ENCODE peak calls at places on chromosomes 1 and 21, in five cellular contexts. One of them, this sample, is unnamed.

GRCh38 chr21:15057290-15057689 is 7.5 kb downstream of the NRIP1 start:
- DNase-seq in SK-N-SH: no peak
- DNase-seq in lower leg skin: no peak
- DNase-seq in dorsolateral prefrontal cortex: no peak
- DNase-seq in neural progenitor cell: peak; percentile 34
- DNase-seq in this sample: no peak

GRCh38 chr1:231209531-231209930 is 31.5 kb upstream of the GNPAT start:
- DNase-seq in lower leg skin: no peak
- DNase-seq in SK-N-SH: no peak
- DNase-seq in neural progenitor cell: no peak
- DNase-seq in dorsolateral prefrontal cortex: no peak
- DNase-seq in this sample: no peak

GRCh38 chr21:14591882-14592281 is 45.8 kb upstream of the SAMSN1 start:
- DNase-seq in dorsolateral prefrontal cortex: no peak
- DNase-seq in lower leg skin: no peak
- DNase-seq in neural progenitor cell: no peak
- DNase-seq in SK-N-SH: no peak
- DNase-seq in this sample: peak; percentile 87

GRCh38 chr1:210214573-210215409 is 17.8 kb upstream of the SERTAD4 start:
- DNase-seq in lower leg skin: no peak
- DNase-seq in neural progenitor cell: no peak
- DNase-seq in SK-N-SH: no peak
- DNase-seq in dorsolateral prefrontal cortex: no peak
- DNase-seq in this sample: no peak

GRCh38 chr1:167563579-167564246 is 10.2 kb upstream of the CREG1 start:
- DNase-seq in dorsolateral prefrontal cortex: no peak
- DNase-seq in neural progenitor cell: no peak
- DNase-seq in lower leg skin: no peak
- DNase-seq in SK-N-SH: no peak
- DNase-seq in this sample: no peak

GRCh38 chr1:20640183-20640597 is 6.9 kb downstream of the PINK1 start:
- DNase-seq in SK-N-SH: peak; percentile 79
- DNase-seq in neural progenitor cell: peak; percentile 72
- DNase-seq in lower leg skin: no peak
- DNase-seq in dorsolateral prefrontal cortex: peak; percentile 60
- DNase-seq in this sample: peak; percentile 65

GRCh38 chr1:119477710-119478109 is 29.3 kb upstream of the HSD3B1 start:
- DNase-seq in SK-N-SH: no peak
- DNase-seq in dorsolateral prefrontal cortex: no peak
- DNase-seq in neural progenitor cell: no peak
- DNase-seq in lower leg skin: no peak
- DNase-seq in this sample: no peak

GRCh38 chr1:58033311-58033710 is 513.2 kb downstream of the OMA1 start:
- DNase-seq in dorsolateral prefrontal cortex: no peak
- DNase-seq in lower leg skin: no peak
- DNase-seq in neural progenitor cell: no peak
- DNase-seq in SK-N-SH: no peak
- DNase-seq in this sample: no peak

GRCh38 chr1:245377854-245378253 is 223.1 kb downstream of the KIF26B start:
- DNase-seq in SK-N-SH: no peak
- DNase-seq in dorsolateral prefrontal cortex: no peak
- DNase-seq in lower leg skin: no peak
- DNase-seq in neural progenitor cell: no peak
- DNase-seq in this sample: no peak

DNA sequence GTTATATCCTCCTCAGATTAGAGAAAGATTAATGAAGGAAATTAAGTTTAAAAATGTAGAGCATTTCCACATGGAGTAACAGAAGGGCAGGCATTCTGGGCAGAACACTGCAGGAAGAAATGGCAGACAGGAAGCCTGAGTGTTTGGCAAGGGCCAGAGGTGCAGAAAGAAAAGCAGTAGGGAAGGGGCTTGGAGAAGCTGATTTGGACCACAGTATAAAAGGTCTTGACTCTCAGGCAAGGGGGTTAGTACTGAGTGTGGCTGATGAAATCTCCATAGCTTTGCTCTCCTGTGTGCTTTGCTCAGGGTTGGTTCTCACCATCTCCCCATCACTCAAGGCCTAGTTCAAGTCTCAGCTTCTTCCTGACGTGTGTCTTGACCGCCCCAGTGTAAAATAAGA is 80.2 kb downstream of the SLC45A1 start:
- DNase-seq in lower leg skin: no peak
- DNase-seq in dorsolateral prefrontal cortex: no peak
- DNase-seq in SK-N-SH: no peak
- DNase-seq in neural progenitor cell: no peak
- DNase-seq in this sample: no peak
- H3K4me3 ChIP-seq in lower leg skin: no peak overlapping the region
- H3K4me3 ChIP-seq in dorsolateral prefrontal cortex: no peak overlapping the region
- H3K4me3 ChIP-seq in SK-N-SH: no peak overlapping the region
- H3K4me3 ChIP-seq in neural progenitor cell: no peak overlapping the region
- H3K4me3 ChIP-seq in this sample: no peak overlapping the region

DNA sequence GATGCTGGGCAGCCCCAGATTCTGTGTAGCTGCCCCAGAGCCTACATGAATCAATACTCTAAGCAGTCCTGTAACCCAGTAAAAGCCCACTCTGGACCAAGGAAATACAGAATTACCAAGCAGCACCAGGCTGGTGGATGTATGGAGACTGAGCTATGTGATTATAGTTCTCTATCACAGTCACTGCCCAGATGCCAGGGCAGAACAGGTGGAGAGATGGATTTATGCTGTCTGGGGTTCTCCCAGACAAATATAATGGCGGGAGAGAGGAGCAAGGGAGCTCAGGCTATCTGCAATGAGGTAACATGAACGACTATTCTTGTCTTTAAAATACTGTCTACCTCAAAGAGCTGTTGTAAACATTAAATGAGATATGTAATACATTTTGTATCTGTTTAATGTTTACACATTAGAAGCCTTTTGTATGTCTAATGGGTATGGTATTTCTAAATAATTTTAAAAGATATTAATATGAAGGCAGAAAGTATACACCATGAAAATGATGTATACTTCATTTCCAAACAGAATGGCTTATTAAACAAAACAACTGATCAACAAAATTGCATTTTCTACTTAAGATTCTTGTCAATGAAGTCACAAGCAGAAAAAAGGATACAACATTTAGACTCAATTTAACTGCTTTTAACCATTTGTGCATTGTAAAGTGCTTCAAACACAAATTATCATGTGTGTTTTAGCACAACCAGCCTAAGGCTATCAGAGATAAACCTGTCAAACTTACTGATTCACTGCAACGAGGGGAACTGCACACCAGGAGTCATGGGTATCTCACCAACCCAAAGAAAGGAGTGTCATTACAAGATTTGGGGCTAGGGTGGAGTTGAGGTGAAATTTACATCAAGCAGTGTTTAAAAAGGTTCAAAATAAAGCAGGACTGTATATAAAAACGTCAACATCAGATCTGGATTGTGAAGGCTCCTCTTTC is 3.0 kb downstream of the SDE2 start:
- DNase-seq in neural progenitor cell: no peak
- DNase-seq in dorsolateral prefrontal cortex: no peak
- DNase-seq in lower leg skin: no peak
- DNase-seq in SK-N-SH: no peak
- DNase-seq in this sample: no peak
- TF ChIP-seq CTCF in neural progenitor cell: no peak
- TF ChIP-seq CTCF in dorsolateral prefrontal cortex: no peak
- TF ChIP-seq CTCF in lower leg skin: no peak
- TF ChIP-seq CTCF in SK-N-SH: no peak
- TF ChIP-seq CTCF in this sample: no peak

GRCh38 chr1:78424720-78425119 is 66.1 kb upstream of the PTGFR start:
- DNase-seq in neural progenitor cell: no peak
- DNase-seq in SK-N-SH: no peak
- DNase-seq in dorsolateral prefrontal cortex: no peak
- DNase-seq in lower leg skin: no peak
- DNase-seq in this sample: no peak

GRCh38 chr1:78419309-78419708 is 71.5 kb upstream of the PTGFR start:
- DNase-seq in SK-N-SH: no peak
- DNase-seq in lower leg skin: no peak
- DNase-seq in dorsolateral prefrontal cortex: no peak
- DNase-seq in neural progenitor cell: no peak
- DNase-seq in this sample: peak; percentile 90

GRCh38 chr1:78415165-78415564 is 75.6 kb upstream of the PTGFR start:
- DNase-seq in lower leg skin: no peak
- DNase-seq in neural progenitor cell: no peak
- DNase-seq in dorsolateral prefrontal cortex: no peak
- DNase-seq in SK-N-SH: no peak
- DNase-seq in this sample: no peak

GRCh38 chr1:78420688-78421087 is 70.1 kb upstream of the PTGFR start:
- DNase-seq in dorsolateral prefrontal cortex: no peak
- DNase-seq in SK-N-SH: no peak
- DNase-seq in lower leg skin: no peak
- DNase-seq in neural progenitor cell: no peak
- DNase-seq in this sample: no peak

DNA sequence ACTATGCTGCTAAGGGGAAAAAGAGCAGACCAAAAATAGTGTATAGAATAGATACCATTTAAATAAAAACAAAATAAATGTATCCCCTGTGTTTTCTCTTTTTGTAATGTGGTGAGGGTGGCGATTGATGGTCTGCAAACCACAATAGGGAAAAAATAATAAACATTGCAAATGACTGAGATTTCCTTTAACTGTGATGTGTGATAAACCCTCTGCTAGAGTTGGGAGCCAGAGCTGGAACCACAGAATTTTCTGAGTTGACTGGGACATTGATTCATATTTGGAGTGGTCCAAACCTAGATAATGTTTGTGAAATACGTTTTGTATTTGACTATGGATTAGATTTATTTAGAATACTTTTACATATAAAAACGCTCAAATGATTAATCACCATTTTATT is 70.6 kb upstream of the PTGFR start:
- DNase-seq in dorsolateral prefrontal cortex: no peak
- DNase-seq in SK-N-SH: no peak
- DNase-seq in neural progenitor cell: no peak
- DNase-seq in lower leg skin: no peak
- DNase-seq in this sample: peak; percentile 61
- H3K4me3 ChIP-seq in dorsolateral prefrontal cortex: no peak overlapping the region
- H3K4me3 ChIP-seq in SK-N-SH: no peak overlapping the region
- H3K4me3 ChIP-seq in neural progenitor cell: no peak overlapping the region
- H3K4me3 ChIP-seq in lower leg skin: no peak overlapping the region
- H3K4me3 ChIP-seq in this sample: no peak overlapping the region

DNA sequence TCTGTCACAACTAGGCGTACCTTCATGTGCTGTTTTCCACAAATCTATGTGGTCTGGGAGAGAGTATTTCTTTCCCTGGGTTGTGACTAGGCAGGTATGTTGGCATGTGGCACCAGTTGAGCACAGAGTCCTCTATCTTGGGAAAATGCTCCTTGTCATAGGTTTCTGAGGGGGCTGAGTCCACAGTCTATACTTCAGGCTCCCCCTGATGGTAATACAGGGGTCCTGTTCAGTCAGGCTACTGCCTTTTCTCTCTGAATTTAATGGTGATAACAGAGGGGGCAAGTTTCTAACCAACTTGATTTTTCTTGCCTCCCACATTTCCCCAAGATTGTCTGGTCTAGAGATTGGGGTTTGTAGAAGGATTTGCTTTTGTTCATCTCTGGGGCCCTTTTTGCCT is 35.8 kb downstream of the VANGL1 start:
- DNase-seq in lower leg skin: no peak
- DNase-seq in dorsolateral prefrontal cortex: no peak
- DNase-seq in neural progenitor cell: peak; percentile 12
- DNase-seq in SK-N-SH: no peak
- DNase-seq in this sample: no peak
- TF ChIP-seq CTCF in lower leg skin: no peak
- TF ChIP-seq CTCF in dorsolateral prefrontal cortex: no peak
- TF ChIP-seq CTCF in neural progenitor cell: peak; percentile 25
- TF ChIP-seq CTCF in SK-N-SH: no peak
- TF ChIP-seq CTCF in this sample: no peak

GRCh38 chr1:17212009-17212408 is 7.1 kb downstream of the PADI1 start:
- DNase-seq in lower leg skin: no peak
- DNase-seq in dorsolateral prefrontal cortex: no peak
- DNase-seq in neural progenitor cell: no peak
- DNase-seq in SK-N-SH: no peak
- DNase-seq in this sample: no peak
- H3K4me3 ChIP-seq in lower leg skin: no peak overlapping the region
- H3K4me3 ChIP-seq in dorsolateral prefrontal cortex: no peak overlapping the region
- H3K4me3 ChIP-seq in neural progenitor cell: no peak overlapping the region
- H3K4me3 ChIP-seq in SK-N-SH: no peak overlapping the region
- H3K4me3 ChIP-seq in this sample: no peak overlapping the region

DNA sequence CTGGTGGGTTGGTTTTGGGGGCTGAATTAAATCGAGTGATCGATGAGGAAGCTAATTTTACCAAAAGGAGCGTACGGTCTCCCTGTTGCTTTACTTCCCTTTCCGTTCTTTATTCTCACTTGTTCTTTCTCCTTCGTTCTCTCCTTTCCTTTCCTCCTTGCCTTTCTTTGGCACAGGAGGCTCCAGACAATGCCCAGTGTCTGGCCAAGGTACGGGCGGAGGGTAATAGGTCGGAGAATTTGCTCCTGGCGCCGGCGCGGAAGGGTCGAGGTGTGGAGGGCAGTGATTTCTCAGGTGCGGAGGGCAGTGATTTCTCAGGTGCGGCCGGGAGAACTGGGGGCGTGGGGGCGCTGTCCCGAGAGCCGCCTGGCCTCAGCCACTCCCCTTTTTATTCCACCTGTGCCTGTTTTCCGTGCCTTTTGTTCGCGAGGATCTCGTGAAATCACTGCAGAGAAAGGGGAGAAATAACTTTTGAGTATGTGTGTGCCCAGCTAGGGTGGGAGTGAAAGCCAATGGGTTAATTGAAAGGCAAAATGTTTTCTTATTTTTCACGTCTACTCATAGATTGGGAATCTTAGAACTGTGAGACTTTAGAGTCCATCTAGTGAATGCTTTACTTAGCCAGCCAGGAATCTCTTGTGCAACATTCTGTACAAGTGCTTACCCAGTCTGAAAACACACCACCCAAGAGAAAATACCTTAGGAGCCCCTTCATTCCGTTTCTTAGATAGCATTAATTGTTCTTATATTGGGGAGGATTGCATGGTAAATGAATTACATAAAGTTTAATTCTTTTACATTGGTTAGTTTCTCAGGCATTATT is 1.3 kb downstream of the FNBP1L start:
- DNase-seq in SK-N-SH: peak; percentile 44
- DNase-seq in neural progenitor cell: peak; percentile 60
- DNase-seq in lower leg skin: no peak
- DNase-seq in dorsolateral prefrontal cortex: no peak
- DNase-seq in this sample: peak; percentile 47
- TF ChIP-seq CTCF in SK-N-SH: peak; percentile 41
- TF ChIP-seq CTCF in neural progenitor cell: peak; percentile 28
- TF ChIP-seq CTCF in lower leg skin: no peak
- TF ChIP-seq CTCF in dorsolateral prefrontal cortex: no peak
- TF ChIP-seq CTCF in this sample: no peak

GRCh38 chr21:41368361-41369104 is 6.7 kb downstream of the MX2 start:
- DNase-seq in dorsolateral prefrontal cortex: no peak
- DNase-seq in neural progenitor cell: no peak
- DNase-seq in lower leg skin: peak; percentile 67
- DNase-seq in SK-N-SH: no peak
- DNase-seq in this sample: no peak

GRCh38 chr21:41369915-41370839 is 8.3 kb downstream of the MX2 start:
- DNase-seq in neural progenitor cell: no peak
- DNase-seq in lower leg skin: peak; percentile 70
- DNase-seq in dorsolateral prefrontal cortex: no peak
- DNase-seq in SK-N-SH: no peak
- DNase-seq in this sample: no peak

GRCh38 chr21:41370840-41371697 is 9.2 kb downstream of the MX2 start:
- DNase-seq in dorsolateral prefrontal cortex: no peak
- DNase-seq in lower leg skin: peak; percentile 79
- DNase-seq in neural progenitor cell: no peak
- DNase-seq in SK-N-SH: no peak
- DNase-seq in this sample: peak; percentile 68

GRCh38 chr21:41367598-41368360 is 6.0 kb downstream of the MX2 start:
- DNase-seq in dorsolateral prefrontal cortex: no peak
- DNase-seq in lower leg skin: peak; percentile 61
- DNase-seq in SK-N-SH: no peak
- DNase-seq in neural progenitor cell: no peak
- DNase-seq in this sample: no peak

GRCh38 chr21:41369105-41369914 is 7.5 kb downstream of the MX2 start:
- DNase-seq in neural progenitor cell: peak; percentile 82
- DNase-seq in SK-N-SH: peak; percentile 42
- DNase-seq in lower leg skin: peak; percentile 85
- DNase-seq in dorsolateral prefrontal cortex: no peak
- DNase-seq in this sample: peak; percentile 31
- H3K4me3 ChIP-seq in neural progenitor cell: peak overlapping the region; percentile 41
- H3K4me3 ChIP-seq in SK-N-SH: no peak overlapping the region
- H3K4me3 ChIP-seq in lower leg skin: no peak overlapping the region
- H3K4me3 ChIP-seq in dorsolateral prefrontal cortex: peak overlapping the region; percentile 26
- H3K4me3 ChIP-seq in this sample: peak overlapping the region; percentile 20